ENCODE peak calls at places on chromosomes 12 and 14, in nine cellular contexts. U is OCI-LY7, E is HCT116, B is hepatocyte, I is GM23248, T is GM23338, A is neural progenitor cell, X is MM.1S, K is SK-N-SH. R is an unnamed sample.

GRCh38 chr14:104794641-104795467 is 694 bp downstream of the AKT1 start:
- DNase-seq in E (no peak), T (peak), A (peak), U (peak), I (peak), X (peak), K (peak), B (peak), R (peak)

GRCh38 chr12:122947352-122947792 is 18.9 kb downstream of the ABCB9 start:
- DNase-seq in X (no peak), K (no peak), A (no peak), B (no peak), I (peak), E (no peak), U (no peak), T (no peak), R (no peak)

GRCh38 chr12:11657511-11657910 is 8.0 kb downstream of the ETV6 start:
- DNase-seq in B (no peak), I (peak), X (no peak), K (no peak), U (no peak), E (no peak), A (no peak), T (no peak), R (no peak)

GRCh38 chr14:34038358-34039057 is 87.6 kb upstream of the EGLN3 start:
- DNase-seq in X (no peak), A (no peak), I (no peak), T (no peak), E (no peak), U (no peak), K (no peak), B (peak), R (no peak)

GRCh38 chr12:3661028-3661427 is 91.9 kb downstream of the CRACR2A start:
- DNase-seq in X (no peak), E (peak), T (no peak), B (no peak), I (no peak), A (no peak), K (no peak), U (no peak), R (peak)

GRCh38 chr14:76765461-76765931 is 4.2 kb downstream of the VASH1 start:
- DNase-seq in U (no peak), B (no peak), X (no peak), I (no peak), E (no peak), T (no peak), K (no peak), A (no peak), R (no peak)

GRCh38 chr12:94219622-94220302 is 71.4 kb downstream of the PLXNC1 start:
- DNase-seq in X (no peak), U (no peak), E (no peak), A (no peak), B (no peak), T (no peak), K (no peak), I (no peak), R (no peak)

GRCh38 chr14:29928342-29928640 is 644 bp upstream of the PRKD1 start:
- DNase-seq in E (no peak), X (no peak), A (no peak), U (no peak), B (no peak), T (peak), I (peak), K (no peak), R (no peak)

GRCh38 chr14:52895000-52895399 is 55.9 kb downstream of the FERMT2 start:
- DNase-seq in X (no peak), B (no peak), T (no peak), I (no peak), K (no peak), A (no peak), E (peak), U (no peak), R (no peak)

GRCh38 chr12:84636801-84637285 is 275.8 kb downstream of the SLC6A15 start:
- DNase-seq in X (no peak), K (no peak), E (no peak), U (no peak), T (no peak), I (peak), A (no peak), B (no peak), R (peak)

GRCh38 chr14:34722723-34723545 is 8.5 kb upstream of the CFL2 start:
- DNase-seq in I (peak), U (peak), A (peak), E (peak), B (peak), X (peak), T (peak), K (peak), R (peak)

GRCh38 chr12:94841171-94841570 is 162.3 kb downstream of the NDUFA12 start:
- DNase-seq in X (no peak), T (no peak), E (no peak), I (no peak), A (no peak), K (no peak), U (no peak), B (peak), R (no peak)

GRCh38 chr14:59882957-59883356 is 12.4 kb upstream of the RTN1 start:
- DNase-seq in X (no peak), I (peak), E (peak), T (peak), K (no peak), U (peak), B (no peak), A (peak), R (peak)

GRCh38 chr12:127723236-127723635 is 543.7 kb upstream of the TMEM132C start:
- DNase-seq in U (no peak), B (peak), E (no peak), I (no peak), A (no peak), X (no peak), K (peak), T (no peak), R (no peak)

GRCh38 chr12:108307006-108307405 is 32.1 kb downstream of the CMKLR1 start:
- DNase-seq in T (no peak), B (no peak), E (no peak), U (no peak), A (no peak), X (no peak), I (peak), K (no peak), R (no peak)
- TF ChIP-seq EZH2phosphoT487 in T (no peak), B (no peak), E (no peak), U (no peak), A (no peak), X (no peak), I (no peak), K (no peak), R (no peak)

GRCh38 chr12:59646636-59647035 is 50.8 kb downstream of the SLC16A7 start:
- DNase-seq in A (no peak), E (no peak), U (no peak), I (peak), K (no peak), T (no peak), B (no peak), X (no peak), R (no peak)

GRCh38 chr12:59652098-59652497 is 56.3 kb downstream of the SLC16A7 start:
- DNase-seq in E (no peak), K (no peak), B (no peak), X (no peak), A (no peak), T (no peak), U (no peak), I (no peak), R (no peak)

GRCh38 chr12:59651230-59651920 is 55.5 kb downstream of the SLC16A7 start:
- DNase-seq in E (no peak), K (no peak), X (no peak), B (peak), I (peak), U (no peak), T (no peak), A (no peak), R (peak)

GRCh38 chr12:59650594-59651229 is 54.9 kb downstream of the SLC16A7 start:
- DNase-seq in X (no peak), T (peak), U (no peak), A (no peak), I (no peak), B (no peak), K (no peak), E (no peak), R (no peak)

GRCh38 chr12:59649203-59649602 is 53.4 kb downstream of the SLC16A7 start:
- DNase-seq in U (no peak), I (peak), E (no peak), T (no peak), K (no peak), X (no peak), A (no peak), B (no peak), R (no peak)
- TF ChIP-seq EZH2phosphoT487 in U (no peak), I (no peak), E (no peak), T (no peak), K (no peak), X (no peak), A (no peak), B (no peak), R (no peak)

GRCh38 chr12:98373982-98374381 is 141.4 kb upstream of the TMPO start:
- DNase-seq in K (no peak), U (peak), X (no peak), B (no peak), E (no peak), I (peak), A (peak), T (peak), R (no peak)

GRCh38 chr12:98379106-98379505 is 136.3 kb upstream of the TMPO start:
- DNase-seq in E (no peak), A (no peak), K (no peak), X (no peak), U (no peak), I (no peak), B (no peak), T (no peak), R (no peak)
- TF ChIP-seq EZH2phosphoT487 in E (no peak), A (no peak), K (no peak), X (no peak), U (no peak), I (no peak), B (no peak), T (no peak), R (no peak)

GRCh38 chr14:55533960-55534359 is 46.0 kb upstream of the KTN1 start:
- DNase-seq in X (no peak), B (no peak), I (no peak), A (no peak), E (no peak), U (no peak), K (no peak), T (no peak), R (no peak)
- TF ChIP-seq EZH2phosphoT487 in X (no peak), B (no peak), I (no peak), A (no peak), E (no peak), U (no peak), K (no peak), T (no peak), R (no peak)

DNA sequence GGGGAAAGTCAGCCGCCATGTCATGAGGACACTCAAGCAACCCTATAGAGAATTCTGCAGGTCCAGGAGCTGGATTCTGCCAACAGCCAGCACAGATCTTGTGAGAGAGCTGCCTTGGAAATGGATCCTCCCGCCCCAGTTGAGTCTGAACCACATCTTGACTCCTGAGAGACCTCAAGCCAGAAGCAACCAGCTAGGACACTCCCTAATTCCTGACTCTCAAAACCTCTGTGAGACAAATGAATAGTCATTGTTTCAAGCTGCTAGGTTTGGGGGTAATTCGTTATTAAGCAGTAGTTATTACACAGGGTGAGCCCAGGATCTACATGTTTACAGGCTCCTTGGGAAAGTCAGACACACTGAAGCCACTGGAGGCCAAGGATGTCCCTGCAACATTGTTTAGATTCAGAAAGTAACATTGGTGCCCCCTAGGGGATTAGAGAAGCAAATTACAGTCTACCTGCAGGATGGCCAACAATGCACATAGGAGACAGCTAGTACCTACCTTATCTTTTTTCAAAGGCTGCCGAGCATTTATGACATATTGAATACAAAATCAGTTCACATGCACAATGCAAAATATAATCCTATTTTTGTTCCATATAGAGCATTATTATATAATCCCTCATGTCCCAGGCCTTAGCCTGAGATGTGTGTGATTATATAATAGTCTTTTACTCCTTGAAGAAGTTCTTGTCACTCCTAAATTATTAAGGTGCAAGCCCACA is 57.9 kb upstream of the FICD start:
- DNase-seq in K (peak), E (peak), A (peak), X (peak), U (peak), I (peak), B (peak), T (peak), R (peak)
- TF ChIP-seq EZH2phosphoT487 in K (no peak), E (no peak), A (no peak), X (no peak), U (no peak), I (no peak), B (no peak), T (no peak), R (no peak)

DNA sequence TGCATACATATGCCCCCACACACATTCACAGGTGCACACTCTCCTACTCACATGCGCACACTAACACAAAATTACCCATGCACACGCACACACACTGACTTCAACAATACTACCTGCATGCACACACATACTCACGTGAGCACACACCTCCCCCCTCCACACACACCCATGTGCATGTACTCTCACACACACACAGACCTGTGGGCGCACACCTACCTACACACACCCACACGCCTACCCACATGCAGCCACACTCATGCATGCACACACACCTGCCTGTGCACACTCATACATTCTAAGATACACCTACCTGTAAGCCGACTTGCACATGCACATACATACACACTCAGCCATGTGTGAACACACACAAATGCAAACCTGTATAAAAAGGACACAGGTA is 97.3 kb upstream of the GSC start:
- DNase-seq in B (no peak), K (no peak), I (no peak), A (no peak), U (no peak), T (no peak), E (no peak), X (no peak), R (no peak)
- TF ChIP-seq EZH2phosphoT487 in B (no peak), K (no peak), I (no peak), A (no peak), U (no peak), T (no peak), E (no peak), X (no peak), R (no peak)

GRCh38 chr12:6765634-6766581 is at the start of gene PTMS:
- DNase-seq in U (peak), A (peak), I (peak), E (peak), X (no peak), B (peak), K (peak), T (peak), R (peak)

GRCh38 chr12:6767592-6768384 is 1.6 kb downstream of the PTMS start:
- DNase-seq in U (no peak), X (no peak), K (peak), A (peak), E (no peak), B (peak), I (peak), T (peak), R (peak)

GRCh38 chr12:6767301-6767591 is 1.1 kb downstream of the PTMS start:
- DNase-seq in I (peak), K (no peak), U (no peak), B (no peak), A (no peak), E (no peak), T (peak), X (no peak), R (no peak)

GRCh38 chr12:6765048-6765633 is 1.0 kb upstream of the PTMS start:
- DNase-seq in E (no peak), T (no peak), K (no peak), U (no peak), X (no peak), I (peak), A (peak), B (no peak), R (peak)

GRCh38 chr12:6766651-6767300 is 613 bp downstream of the PTMS start:
- DNase-seq in X (peak), I (peak), A (peak), K (peak), E (no peak), T (peak), B (peak), U (peak), R (peak)
- TF ChIP-seq EZH2phosphoT487 in X (no peak), I (no peak), A (no peak), K (no peak), E (no peak), T (no peak), B (no peak), U (no peak), R (no peak)

GRCh38 chr14:51398898-51399297 is 158.9 kb downstream of the TMX1 start:
- DNase-seq in U (no peak), X (no peak), A (no peak), E (no peak), B (no peak), T (no peak), I (peak), K (no peak), R (peak)

GRCh38 chr14:51396222-51396815 is 156.3 kb downstream of the TMX1 start:
- DNase-seq in E (no peak), I (peak), U (no peak), A (no peak), T (no peak), K (no peak), X (no peak), B (no peak), R (peak)

GRCh38 chr14:51401756-51402155 is 161.7 kb downstream of the TMX1 start:
- DNase-seq in T (no peak), I (no peak), A (no peak), X (no peak), K (no peak), U (no peak), E (no peak), B (no peak), R (no peak)

GRCh38 chr14:51400142-51400541 is 160.1 kb downstream of the TMX1 start:
- DNase-seq in A (no peak), K (no peak), B (no peak), I (peak), E (no peak), T (no peak), U (no peak), X (no peak), R (no peak)

GRCh38 chr14:51401272-51401671 is 161.2 kb downstream of the TMX1 start:
- DNase-seq in E (no peak), T (no peak), A (no peak), I (peak), X (no peak), B (no peak), K (no peak), U (no peak), R (no peak)
- TF ChIP-seq EZH2phosphoT487 in E (no peak), T (no peak), A (no peak), I (no peak), X (no peak), B (no peak), K (no peak), U (no peak), R (no peak)

DNA sequence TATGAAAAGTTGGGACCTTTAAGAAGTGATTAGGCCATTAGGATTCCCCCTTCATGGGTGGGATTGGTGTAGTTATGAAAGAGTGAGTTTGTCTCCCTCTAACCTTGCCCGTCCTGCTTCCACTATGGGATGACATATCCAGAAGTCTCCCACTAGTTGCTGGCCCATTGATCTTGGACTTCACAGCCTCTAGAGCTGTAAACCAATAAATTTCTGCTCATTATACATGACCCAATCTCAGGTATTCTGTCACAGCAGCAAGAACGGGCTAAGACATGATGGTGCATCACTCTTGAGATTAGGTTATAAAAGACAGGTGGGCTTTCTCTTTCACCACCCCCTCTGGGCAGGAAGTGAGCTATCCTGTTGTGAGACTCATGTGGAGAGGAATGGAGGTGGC is 8.6 kb upstream of the SMOC1 start:
- DNase-seq in T (no peak), I (no peak), A (no peak), K (no peak), B (no peak), X (no peak), E (no peak), U (no peak), R (no peak)
- TF ChIP-seq EZH2phosphoT487 in T (no peak), I (no peak), A (no peak), K (no peak), B (no peak), X (no peak), E (no peak), U (no peak), R (no peak)

GRCh38 chr14:75335588-75335987 is 57.0 kb downstream of the FOS start:
- DNase-seq in X (no peak), B (no peak), K (no peak), U (no peak), I (no peak), A (peak), E (no peak), T (no peak), R (no peak)
- TF ChIP-seq EZH2phosphoT487 in X (no peak), B (no peak), K (no peak), U (no peak), I (no peak), A (no peak), E (no peak), T (no peak), R (no peak)

R was measured in PC-3.